ENCODE peak calls at places on chromosomes 5 and 9, in four cellular contexts. W is sigmoid colon; Q is HCT116; U is CD4-positive, CD25-positive, alpha-beta regulatory T cell. E is an unnamed sample.

GRCh38 chr9:127222388-127223095 is 42.0 kb upstream of the GARNL3 start:
- DNase-seq in Q (no peak), U (no peak), W (no peak), E (no peak)

GRCh38 chr9:87547665-87548064 is 50.0 kb downstream of the DAPK1 start:
- DNase-seq in Q (no peak), W (no peak), U (no peak), E (no peak)

GRCh38 chr5:139443766-139444473 is 4.6 kb upstream of the DNAJC18 start:
- DNase-seq in U (no peak), W (peak; percentile 20), Q (no peak), E (no peak)

GRCh38 chr9:69674112-69674511 is 1.9 kb upstream of the APBA1 start:
- DNase-seq in U (no peak), W (no peak), Q (peak; percentile 16), E (no peak)

GRCh38 chr9:2655411-2655901 is 33.9 kb downstream of the VLDLR start:
- DNase-seq in U (no peak), Q (no peak), W (no peak), E (no peak)

GRCh38 chr5:158463971-158464370 is 605.0 kb upstream of the CLINT1 start:
- DNase-seq in W (peak; percentile 91), Q (no peak), U (no peak), E (no peak)

GRCh38 chr9:127661342-127661741 is 45.4 kb upstream of the CFAP157 start:
- DNase-seq in Q (no peak), W (no peak), U (no peak), E (no peak)

GRCh38 chr5:82956600-82956999 is 120.6 kb downstream of the TMEM167A start:
- DNase-seq in W (no peak), Q (no peak), U (no peak), E (no peak)

GRCh38 chr9:113497051-113497450 is 33.5 kb downstream of the RGS3 start:
- DNase-seq in Q (no peak), W (no peak), U (no peak), E (no peak)

GRCh38 chr9:82554381-82554780 is 508.6 kb downstream of the RASEF start:
- DNase-seq in Q (no peak), W (no peak), U (no peak), E (no peak)

GRCh38 chr5:53991942-53992341 is 318.4 kb downstream of the ARL15 start:
- DNase-seq in W (no peak), U (no peak), Q (no peak), E (no peak)

GRCh38 chr5:180352976-180353225 is 235 bp downstream of the GFPT2 start:
- DNase-seq in W (peak; percentile 70), Q (no peak), U (no peak), E (no peak)

GRCh38 chr5:335740-336038 is 14.2 kb downstream of the AHRR start:
- DNase-seq in W (peak; percentile 52), Q (no peak), U (no peak), E (no peak)

GRCh38 chr5:116237917-116238502 is 153.2 kb downstream of the COMMD10 start:
- DNase-seq in U (no peak), Q (peak; percentile 4), W (no peak), E (no peak)

GRCh38 chr5:13218518-13218917 is 726.0 kb downstream of the DNAH5 start:
- DNase-seq in W (no peak), U (no peak), Q (no peak), E (no peak)

GRCh38 chr5:77924081-77924480 is 147.9 kb upstream of the TBCA start:
- DNase-seq in W (no peak), U (no peak), Q (no peak), E (no peak)

GRCh38 chr5:132013006-132013689 is 1.7 kb upstream of the ACSL6 start:
- DNase-seq in Q (no peak), U (no peak), W (peak; percentile 38), E (no peak)

GRCh38 chr5:113330533-113331200 is 104.1 kb downstream of the TSSK1B start:
- DNase-seq in Q (peak; percentile 54), W (peak; percentile 74), U (no peak), E (no peak)

DNA sequence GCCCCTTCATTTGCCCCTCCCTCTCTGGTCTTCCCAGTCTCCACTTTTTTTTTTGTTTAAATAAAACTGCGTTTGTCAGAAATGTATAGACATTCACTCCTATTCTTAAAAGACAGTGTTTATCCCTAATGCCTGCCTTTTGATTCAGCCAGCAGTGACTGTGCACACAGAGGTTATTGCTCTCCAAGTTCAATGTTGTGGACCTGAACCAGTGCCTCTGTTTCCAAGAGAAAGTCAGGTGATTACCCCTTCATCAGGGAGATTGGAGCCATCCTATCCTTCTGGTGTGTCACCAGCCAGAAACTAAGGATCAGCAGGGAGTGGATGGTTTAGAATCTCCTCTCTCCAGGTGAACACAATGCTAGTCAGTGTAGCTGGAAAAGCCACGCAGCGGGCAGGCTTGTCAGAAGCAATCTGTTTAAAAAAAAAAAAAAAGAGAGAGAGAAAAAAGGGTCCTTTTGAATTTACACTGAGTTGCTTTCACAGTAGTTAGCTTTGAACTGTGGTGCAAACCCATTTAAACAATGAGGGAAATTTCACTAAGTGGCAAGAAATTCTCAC is 167.5 kb upstream of the DMRT1 start:
- DNase-seq in W (no peak), Q (no peak), U (no peak), E (no peak)
- H3K4me1 ChIP-seq in W (peaks cover 32% of the 10 kb centered on the region), Q (no peaks in the 10 kb centered on the region), U (peaks cover 6% of the 10 kb centered on the region), E (no peaks in the 10 kb centered on the region)

GRCh38 chr5:149420509-149421371 is 41.6 kb upstream of the IL17B start:
- DNase-seq in W (peak; percentile 88), Q (no peak), U (no peak), E (no peak)
- H3K4me1 ChIP-seq in W (peaks cover 82% of the 10 kb centered on the region), Q (peaks cover 11% of the 10 kb centered on the region), U (no peaks in the 10 kb centered on the region), E (no peaks in the 10 kb centered on the region)

GRCh38 chr5:168327451-168327850 is 36.0 kb downstream of the WWC1 start:
- DNase-seq in W (no peak), U (no peak), Q (no peak), E (no peak)

GRCh38 chr5:168327994-168328393 is 36.5 kb downstream of the WWC1 start:
- DNase-seq in U (no peak), W (no peak), Q (no peak), E (no peak)

GRCh38 chr5:168329302-168329701 is 37.9 kb downstream of the WWC1 start:
- DNase-seq in W (no peak), U (no peak), Q (no peak), E (no peak)

GRCh38 chr5:168327019-168327421 is 35.6 kb downstream of the WWC1 start:
- DNase-seq in Q (no peak), U (no peak), W (no peak), E (no peak)

GRCh38 chr5:168328804-168329203 is 37.4 kb downstream of the WWC1 start:
- DNase-seq in W (no peak), Q (no peak), U (no peak), E (peak; percentile 84)
- H3K4me1 ChIP-seq in W (peaks cover 7% of the 10 kb centered on the region), Q (peaks cover 70% of the 10 kb centered on the region), U (no peaks in the 10 kb centered on the region), E (peaks cover 23% of the 10 kb centered on the region)

GRCh38 chr9:136796238-136796774 is at the start of gene CCDC183:
- DNase-seq in W (no peak), U (no peak), Q (no peak), E (no peak)
- H3K4me1 ChIP-seq in W (peaks cover 35% of the 10 kb centered on the region), U (peaks cover 41% of the 10 kb centered on the region), Q (peaks cover 43% of the 10 kb centered on the region), E (peaks cover 60% of the 10 kb centered on the region)

GRCh38 chr5:3116366-3116765 is 364.9 kb upstream of the IRX2 start:
- DNase-seq in U (no peak), Q (no peak), W (no peak), E (no peak)
- H3K4me1 ChIP-seq in U (no peaks in the 10 kb centered on the region), Q (no peaks in the 10 kb centered on the region), W (no peaks in the 10 kb centered on the region), E (no peaks in the 10 kb centered on the region)

DNA sequence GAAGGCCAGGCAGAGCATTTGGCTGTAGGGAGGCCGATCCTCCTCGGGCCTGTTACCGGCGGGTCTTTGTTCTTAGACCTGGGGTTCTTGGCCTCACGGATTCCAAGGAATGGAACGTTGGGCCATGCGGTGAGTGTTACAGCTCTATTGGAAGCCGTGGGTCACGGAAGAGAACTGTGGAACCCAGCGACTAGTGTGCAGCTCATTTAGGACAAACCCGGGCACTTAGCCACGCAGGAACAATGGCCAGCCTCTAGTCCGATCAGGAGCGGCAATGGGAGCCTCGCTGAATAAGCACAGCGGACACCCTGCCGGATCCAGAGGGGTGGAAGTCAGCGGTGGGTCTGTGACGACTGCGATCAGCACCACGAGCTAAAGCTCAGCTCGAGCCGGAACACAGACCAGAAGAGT is 53.9 kb upstream of the RPL26L1 start:
- DNase-seq in W (peak; percentile 73), Q (no peak), U (no peak), E (no peak)
- H3K4me1 ChIP-seq in W (peaks cover 75% of the 10 kb centered on the region), Q (peaks cover 35% of the 10 kb centered on the region), U (no peaks in the 10 kb centered on the region), E (peaks cover 30% of the 10 kb centered on the region)

GRCh38 chr9:89431930-89432725 is 65.8 kb downstream of the SEMA4D start:
- DNase-seq in W (no peak), Q (no peak), U (no peak), E (peak; percentile 50)

GRCh38 chr9:89430995-89431394 is 66.9 kb downstream of the SEMA4D start:
- DNase-seq in W (no peak), U (no peak), Q (no peak), E (peak; percentile 76)

GRCh38 chr9:89434636-89435314 is 63.1 kb downstream of the SEMA4D start:
- DNase-seq in U (no peak), W (no peak), Q (no peak), E (peak; percentile 22)

GRCh38 chr9:89433826-89434225 is 64.1 kb downstream of the SEMA4D start:
- DNase-seq in W (no peak), Q (no peak), U (no peak), E (peak; percentile 46)

DNA sequence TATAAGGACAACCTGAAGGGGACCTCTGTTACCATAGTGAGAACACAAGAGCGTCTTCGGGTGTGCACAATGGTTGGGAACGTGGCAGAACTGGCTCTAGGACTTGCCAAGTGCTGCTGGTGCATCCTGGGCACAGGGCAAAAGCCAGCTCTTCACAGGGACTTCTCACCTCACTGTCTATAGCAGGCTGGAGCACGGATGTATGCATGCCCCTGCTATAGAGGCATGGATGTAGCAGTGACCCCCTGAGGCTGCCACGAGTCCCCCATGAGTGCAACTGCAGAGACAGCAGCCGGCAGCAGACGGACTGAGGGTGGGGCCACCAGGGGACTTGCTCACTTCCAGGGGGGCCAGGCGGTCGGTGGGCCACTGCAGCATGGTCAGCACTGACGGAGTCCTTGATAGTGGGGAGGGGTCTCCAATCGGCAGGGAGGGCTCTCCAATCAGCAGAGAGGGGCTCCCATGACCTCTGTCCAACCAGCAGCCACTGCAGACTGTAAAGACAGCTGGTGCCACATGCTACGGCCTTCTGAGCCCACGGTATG is 64.9 kb downstream of the SEMA4D start:
- DNase-seq in Q (no peak), W (no peak), U (no peak), E (peak; percentile 48)
- H3K4me1 ChIP-seq in Q (peaks cover 50% of the 10 kb centered on the region), W (peaks cover 4% of the 10 kb centered on the region), U (peaks cover 97% of the 10 kb centered on the region), E (peaks cover 67% of the 10 kb centered on the region)

E was measured in mucosa of descending colon.